ENCODE peak calls at places on chromosomes 4 and X, in six cellular contexts. One of them, this sample, is unnamed.

GRCh38 chr4:40305329-40306193 is 29.6 kb upstream of the CHRNA9 start:
- DNase-seq in H1: no peak
- DNase-seq in neuronal stem cell: no peak
- DNase-seq in mesenchymal stem cell: no peak
- DNase-seq in IMR-90: no peak
- DNase-seq in trophoblast cell: no peak
- DNase-seq in this sample: no peak

GRCh38 chr4:62256469-62256868 is 1056.3 kb downstream of the ADGRL3 start:
- DNase-seq in H1: no peak
- DNase-seq in neuronal stem cell: no peak
- DNase-seq in mesenchymal stem cell: no peak
- DNase-seq in IMR-90: no peak
- DNase-seq in trophoblast cell: no peak
- DNase-seq in this sample: no peak

GRCh38 chr4:96352051-96352517 is 512.2 kb downstream of the PDHA2 start:
- DNase-seq in H1: no peak
- DNase-seq in neuronal stem cell: peak
- DNase-seq in mesenchymal stem cell: peak
- DNase-seq in IMR-90: no peak
- DNase-seq in trophoblast cell: peak
- DNase-seq in this sample: peak

GRCh38 chr4:153432971-153433752 is 33.0 kb upstream of the TMEM131L start:
- DNase-seq in H1: peak
- DNase-seq in neuronal stem cell: no peak
- DNase-seq in mesenchymal stem cell: peak
- DNase-seq in IMR-90: peak
- DNase-seq in trophoblast cell: peak
- DNase-seq in this sample: peak

GRCh38 chrX:153702350-153703035 is 14.8 kb downstream of the SLC6A8 start:
- DNase-seq in H1: no peak
- DNase-seq in neuronal stem cell: no peak
- DNase-seq in mesenchymal stem cell: no peak
- DNase-seq in IMR-90: no peak
- DNase-seq in trophoblast cell: no peak
- DNase-seq in this sample: no peak

GRCh38 chr4:128284317-128284716 is 3.3 kb downstream of the PGRMC2 start:
- DNase-seq in H1: no peak
- DNase-seq in neuronal stem cell: no peak
- DNase-seq in mesenchymal stem cell: no peak
- DNase-seq in IMR-90: no peak
- DNase-seq in trophoblast cell: no peak
- DNase-seq in this sample: no peak

GRCh38 chrX:19746919-19747671 is 140.3 kb downstream of the SH3KBP1 start:
- DNase-seq in H1: no peak
- DNase-seq in neuronal stem cell: no peak
- DNase-seq in mesenchymal stem cell: no peak
- DNase-seq in IMR-90: no peak
- DNase-seq in trophoblast cell: no peak
- DNase-seq in this sample: no peak

GRCh38 chr4:84673475-84674230 is 90.7 kb downstream of the CDS1 start:
- DNase-seq in H1: no peak
- DNase-seq in neuronal stem cell: no peak
- DNase-seq in mesenchymal stem cell: peak
- DNase-seq in IMR-90: peak
- DNase-seq in trophoblast cell: peak
- DNase-seq in this sample: no peak

GRCh38 chr4:116016201-116016600 is 902.8 kb upstream of the NDST4 start:
- DNase-seq in H1: no peak
- DNase-seq in neuronal stem cell: no peak
- DNase-seq in mesenchymal stem cell: peak
- DNase-seq in IMR-90: peak
- DNase-seq in trophoblast cell: peak
- DNase-seq in this sample: no peak

GRCh38 chrX:78024349-78025108 is 55.1 kb upstream of the PGAM4 start:
- DNase-seq in H1: no peak
- DNase-seq in neuronal stem cell: no peak
- DNase-seq in mesenchymal stem cell: peak
- DNase-seq in IMR-90: peak
- DNase-seq in trophoblast cell: peak
- DNase-seq in this sample: peak

GRCh38 chr4:73723029-73723428 is 17.3 kb upstream of the CXCL8 start:
- DNase-seq in H1: no peak
- DNase-seq in neuronal stem cell: no peak
- DNase-seq in mesenchymal stem cell: no peak
- DNase-seq in IMR-90: no peak
- DNase-seq in trophoblast cell: no peak
- DNase-seq in this sample: no peak

GRCh38 chr4:90209922-90210321 is 82.7 kb downstream of the CCSER1 start:
- DNase-seq in H1: no peak
- DNase-seq in neuronal stem cell: no peak
- DNase-seq in mesenchymal stem cell: no peak
- DNase-seq in IMR-90: no peak
- DNase-seq in trophoblast cell: no peak
- DNase-seq in this sample: no peak

GRCh38 chr4:55920571-55920970 is 28.2 kb upstream of the CEP135 start:
- DNase-seq in H1: no peak
- DNase-seq in neuronal stem cell: no peak
- DNase-seq in mesenchymal stem cell: no peak
- DNase-seq in IMR-90: no peak
- DNase-seq in trophoblast cell: no peak
- DNase-seq in this sample: no peak

GRCh38 chrX:39836802-39837420 is 260.8 kb downstream of the BCOR start:
- DNase-seq in H1: no peak
- DNase-seq in neuronal stem cell: no peak
- DNase-seq in mesenchymal stem cell: no peak
- DNase-seq in IMR-90: no peak
- DNase-seq in trophoblast cell: no peak
- DNase-seq in this sample: no peak

GRCh38 chr4:20043992-20044391 is 207.7 kb upstream of the SLIT2 start:
- DNase-seq in H1: no peak
- DNase-seq in neuronal stem cell: no peak
- DNase-seq in mesenchymal stem cell: peak
- DNase-seq in IMR-90: no peak
- DNase-seq in trophoblast cell: no peak
- DNase-seq in this sample: no peak

GRCh38 chr4:148634476-148634875 is 192.3 kb upstream of the NR3C2 start:
- DNase-seq in H1: no peak
- DNase-seq in neuronal stem cell: no peak
- DNase-seq in mesenchymal stem cell: no peak
- DNase-seq in IMR-90: peak
- DNase-seq in trophoblast cell: peak
- DNase-seq in this sample: no peak

GRCh38 chrX:80876877-80877276 is 67.2 kb upstream of the BRWD3 start:
- DNase-seq in H1: no peak
- DNase-seq in neuronal stem cell: peak
- DNase-seq in mesenchymal stem cell: peak
- DNase-seq in IMR-90: peak
- DNase-seq in trophoblast cell: peak
- DNase-seq in this sample: no peak

GRCh38 chrX:110568396-110568795 is 209.7 kb downstream of the RTL9 start:
- DNase-seq in H1: no peak
- DNase-seq in neuronal stem cell: no peak
- DNase-seq in mesenchymal stem cell: no peak
- DNase-seq in IMR-90: no peak
- DNase-seq in trophoblast cell: no peak
- DNase-seq in this sample: no peak

GRCh38 chr4:184380707-184381106 is 93.6 kb downstream of the IRF2 start:
- DNase-seq in H1: no peak
- DNase-seq in neuronal stem cell: no peak
- DNase-seq in mesenchymal stem cell: no peak
- DNase-seq in IMR-90: no peak
- DNase-seq in trophoblast cell: no peak
- DNase-seq in this sample: no peak

GRCh38 chr4:1871471-1872021 is 353 bp downstream of the NSD2 start:
- DNase-seq in H1: no peak
- DNase-seq in neuronal stem cell: peak
- DNase-seq in mesenchymal stem cell: no peak
- DNase-seq in IMR-90: no peak
- DNase-seq in trophoblast cell: peak
- DNase-seq in this sample: peak

GRCh38 chr4:85842540-85842939 is 367.6 kb downstream of the ARHGAP24 start:
- DNase-seq in H1: no peak
- DNase-seq in neuronal stem cell: no peak
- DNase-seq in mesenchymal stem cell: peak
- DNase-seq in IMR-90: peak
- DNase-seq in trophoblast cell: peak
- DNase-seq in this sample: no peak

GRCh38 chr4:108466936-108467902 is 153.2 kb upstream of the RPL34 start:
- DNase-seq in H1: no peak
- DNase-seq in neuronal stem cell: no peak
- DNase-seq in mesenchymal stem cell: peak
- DNase-seq in IMR-90: peak
- DNase-seq in trophoblast cell: no peak
- DNase-seq in this sample: no peak

GRCh38 chr4:175504316-175504715 is 307.7 kb downstream of the GPM6A start:
- DNase-seq in H1: no peak
- DNase-seq in neuronal stem cell: no peak
- DNase-seq in mesenchymal stem cell: no peak
- DNase-seq in IMR-90: peak
- DNase-seq in trophoblast cell: peak
- DNase-seq in this sample: no peak

GRCh38 chrX:137427813-137428212 is 138.1 kb upstream of the ZIC3 start:
- DNase-seq in H1: no peak
- DNase-seq in neuronal stem cell: no peak
- DNase-seq in mesenchymal stem cell: peak
- DNase-seq in IMR-90: no peak
- DNase-seq in trophoblast cell: no peak
- DNase-seq in this sample: no peak
- H3K4ac ChIP-seq in H1: no peak
- H3K4ac ChIP-seq in neuronal stem cell: no peak
- H3K4ac ChIP-seq in mesenchymal stem cell: no peak
- H3K4ac ChIP-seq in IMR-90: no peak
- H3K4ac ChIP-seq in trophoblast cell: no peak
- H3K4ac ChIP-seq in this sample: no peak

GRCh38 chr4:112693507-112693906 is 56.6 kb downstream of the LARP7 start:
- DNase-seq in H1: no peak
- DNase-seq in neuronal stem cell: no peak
- DNase-seq in mesenchymal stem cell: no peak
- DNase-seq in IMR-90: no peak
- DNase-seq in trophoblast cell: no peak
- DNase-seq in this sample: no peak
- H4K91ac ChIP-seq in H1: peak
- H4K91ac ChIP-seq in neuronal stem cell: no peak
- H4K91ac ChIP-seq in mesenchymal stem cell: no peak
- H4K91ac ChIP-seq in IMR-90: no peak
- H4K91ac ChIP-seq in trophoblast cell: no peak
- H4K91ac ChIP-seq in this sample: no peak

DNA sequence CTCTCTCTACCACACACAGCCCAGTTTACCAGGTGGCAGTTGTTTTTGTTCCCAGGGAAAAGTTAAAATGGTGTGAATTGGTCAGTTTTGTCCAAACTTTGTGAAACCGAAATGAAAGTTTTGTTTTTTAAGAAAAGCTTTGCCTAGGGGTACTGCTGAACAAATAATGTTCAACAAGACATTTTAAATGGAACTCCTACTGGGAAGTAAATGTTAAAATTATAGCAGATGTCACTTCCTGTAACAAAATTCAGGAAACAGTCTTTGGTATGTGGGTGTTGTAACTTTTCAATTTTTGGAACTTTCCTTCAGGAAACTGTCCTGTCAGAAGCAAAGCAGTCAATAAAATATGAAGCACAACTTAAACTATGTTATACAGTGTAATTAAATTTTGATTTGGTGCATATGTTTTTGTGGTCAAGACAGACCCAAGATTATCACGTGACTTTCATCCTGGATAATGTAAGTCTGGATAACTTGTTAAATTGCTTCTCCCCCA is 79.5 kb downstream of the AFF1 start:
- DNase-seq in H1: no peak
- DNase-seq in neuronal stem cell: no peak
- DNase-seq in mesenchymal stem cell: no peak
- DNase-seq in IMR-90: peak
- DNase-seq in trophoblast cell: no peak
- DNase-seq in this sample: no peak
- H3K4ac ChIP-seq in H1: no peak
- H3K4ac ChIP-seq in neuronal stem cell: no peak
- H3K4ac ChIP-seq in mesenchymal stem cell: no peak
- H3K4ac ChIP-seq in IMR-90: peak
- H3K4ac ChIP-seq in trophoblast cell: no peak
- H3K4ac ChIP-seq in this sample: no peak

GRCh38 chr4:206054-206453 is 81.8 kb downstream of the ZNF718 start:
- DNase-seq in H1: no peak
- DNase-seq in neuronal stem cell: no peak
- DNase-seq in mesenchymal stem cell: no peak
- DNase-seq in IMR-90: no peak
- DNase-seq in trophoblast cell: no peak
- DNase-seq in this sample: no peak
- H4K91ac ChIP-seq in H1: peak
- H4K91ac ChIP-seq in neuronal stem cell: peak
- H4K91ac ChIP-seq in mesenchymal stem cell: no peak
- H4K91ac ChIP-seq in IMR-90: no peak
- H4K91ac ChIP-seq in trophoblast cell: no peak
- H4K91ac ChIP-seq in this sample: no peak

GRCh38 chrX:111917591-111917990 is 41.6 kb downstream of the TRPC5OS start:
- DNase-seq in H1: no peak
- DNase-seq in neuronal stem cell: no peak
- DNase-seq in mesenchymal stem cell: no peak
- DNase-seq in IMR-90: no peak
- DNase-seq in trophoblast cell: peak
- DNase-seq in this sample: peak

GRCh38 chrX:111914398-111915092 is 38.6 kb downstream of the TRPC5OS start:
- DNase-seq in H1: no peak
- DNase-seq in neuronal stem cell: no peak
- DNase-seq in mesenchymal stem cell: peak
- DNase-seq in IMR-90: peak
- DNase-seq in trophoblast cell: peak
- DNase-seq in this sample: no peak
- H3K4ac ChIP-seq in H1: no peak
- H3K4ac ChIP-seq in neuronal stem cell: no peak
- H3K4ac ChIP-seq in mesenchymal stem cell: no peak
- H3K4ac ChIP-seq in IMR-90: peak
- H3K4ac ChIP-seq in trophoblast cell: no peak
- H3K4ac ChIP-seq in this sample: no peak

GRCh38 chr4:4991541-4992099 is 27.6 kb downstream of the CYTL1 start:
- DNase-seq in H1: no peak
- DNase-seq in neuronal stem cell: no peak
- DNase-seq in mesenchymal stem cell: no peak
- DNase-seq in IMR-90: no peak
- DNase-seq in trophoblast cell: no peak
- DNase-seq in this sample: no peak
- H4K91ac ChIP-seq in H1: no peak
- H4K91ac ChIP-seq in neuronal stem cell: no peak
- H4K91ac ChIP-seq in mesenchymal stem cell: peak
- H4K91ac ChIP-seq in IMR-90: peak
- H4K91ac ChIP-seq in trophoblast cell: peak
- H4K91ac ChIP-seq in this sample: no peak